ENCODE peak calls at places on chromosome 18, in six cellular contexts. R is M059J, O is tibial nerve, S is T-helper 22 cell, L is AG04450, G is fibroblast of lung. T is an unnamed sample.

GRCh38 chr18:37671530-37671929 is 105.9 kb upstream of the CELF4 start:
- DNase-seq in R (no peak), O (no peak), S (no peak), L (no peak), G (no peak), T (no peak)

GRCh38 chr18:11497585-11497984 is 111.8 kb upstream of the SLC35G4 start:
- DNase-seq in R (peak), O (no peak), S (no peak), L (no peak), G (peak), T (no peak)

GRCh38 chr18:59929621-59930295 is 30.0 kb downstream of the PMAIP1 start:
- DNase-seq in R (peak), O (no peak), S (no peak), L (no peak), G (no peak), T (no peak)

GRCh38 chr18:59264136-59264571 is 9.1 kb downstream of the RAX start:
- DNase-seq in R (peak), O (no peak), S (no peak), L (no peak), G (no peak), T (no peak)

GRCh38 chr18:66621816-66622576 is 18.1 kb upstream of the CDH19 start:
- DNase-seq in R (no peak), O (no peak), S (no peak), L (no peak), G (no peak), T (no peak)

GRCh38 chr18:55440988-55441387 is 147.0 kb downstream of the TCF4 start:
- DNase-seq in R (no peak), O (no peak), S (no peak), L (no peak), G (no peak), T (no peak)

GRCh38 chr18:79859314-79859713 is 61.6 kb downstream of the KCNG2 start:
- DNase-seq in R (no peak), O (no peak), S (no peak), L (no peak), G (no peak), T (no peak)

GRCh38 chr18:71850602-71851001 is 693.5 kb downstream of the CBLN2 start:
- DNase-seq in R (no peak), O (no peak), S (no peak), L (no peak), G (no peak), T (no peak)

GRCh38 chr18:50306944-50307343 is 19.5 kb upstream of the CXXC1 start:
- DNase-seq in R (peak), O (no peak), S (no peak), L (no peak), G (peak), T (no peak)

GRCh38 chr18:8286303-8286702 is 322.9 kb upstream of the RAB12 start:
- DNase-seq in R (no peak), O (no peak), S (no peak), L (no peak), G (no peak), T (no peak)

GRCh38 chr18:69455120-69455519 is 54.4 kb downstream of the DOK6 start:
- DNase-seq in R (no peak), O (no peak), S (no peak), L (no peak), G (no peak), T (no peak)

GRCh38 chr18:23277399-23277798 is 142.1 kb downstream of the CABLES1 start:
- DNase-seq in R (no peak), O (no peak), S (no peak), L (no peak), G (no peak), T (no peak)

GRCh38 chr18:33812186-33812585 is 234.2 kb downstream of the ASXL3 start:
- DNase-seq in R (no peak), O (no peak), S (no peak), L (no peak), G (no peak), T (no peak)

T was measured in upper lobe of left lung.